ENCODE peak calls at places on chromosomes 13 and 19, in nine cellular contexts. T is GM23248, X is neural progenitor cell, M is PC-3, C is HCT116, R is GM23338, K is fibroblast of lung, A is astrocyte, I is hepatocyte. V is an unnamed sample.

GRCh38 chr13:64278493-64278892 is 2862.8 kb upstream of the PCDH20 start:
- DNase-seq in T (peak), X (no peak), M (peak), C (no peak), R (no peak), K (peak), A (peak), I (no peak), V (peak)

GRCh38 chr13:111554539-111555267 is 234.3 kb downstream of the TEX29 start:
- DNase-seq in T (no peak), X (no peak), M (no peak), C (no peak), R (peak), K (no peak), A (no peak), I (no peak), V (no peak)

GRCh38 chr19:45994456-45994988 is 745 bp upstream of the CCDC61 start:
- DNase-seq in T (peak), X (no peak), M (no peak), C (no peak), R (peak), K (peak), A (no peak), I (no peak), V (no peak)

GRCh38 chr19:12936582-12936981 is 1.8 kb upstream of the CALR start:
- DNase-seq in T (no peak), X (no peak), M (no peak), C (no peak), R (no peak), K (no peak), A (no peak), I (no peak), V (no peak)

GRCh38 chr19:45424191-45425058 is 708 bp upstream of the ERCC1 start:
- DNase-seq in T (peak), X (peak), M (peak), C (peak), R (peak), K (peak), A (peak), I (peak), V (peak)

GRCh38 chr19:35994868-35995654 is at the start of gene SDHAF1:
- DNase-seq in T (peak), X (peak), M (peak), C (peak), R (peak), K (peak), A (peak), I (peak), V (peak)

GRCh38 chr13:51542358-51542972 is 41.8 kb upstream of the WDFY2 start:
- DNase-seq in T (peak), X (peak), M (no peak), C (no peak), R (peak), K (no peak), A (no peak), I (no peak), V (no peak)

GRCh38 chr19:29573486-29573885 is 32.6 kb upstream of the POP4 start:
- DNase-seq in T (no peak), X (no peak), M (no peak), C (no peak), R (no peak), K (no peak), A (no peak), I (no peak), V (no peak)

GRCh38 chr19:40549007-40549708 is 27.5 kb upstream of the SHKBP1 start:
- DNase-seq in T (peak), X (peak), M (peak), C (peak), R (peak), K (peak), A (peak), I (peak), V (peak)

GRCh38 chr13:42969558-42970172 is 22.4 kb downstream of the EPSTI1 start:
- DNase-seq in T (peak), X (peak), M (peak), C (peak), R (peak), K (peak), A (peak), I (peak), V (peak)

GRCh38 chr19:38228005-38228377 is 4.0 kb upstream of the DPF1 start:
- DNase-seq in T (no peak), X (peak), M (no peak), C (no peak), R (peak), K (no peak), A (no peak), I (no peak), V (no peak)

GRCh38 chr19:50728084-50728737 is 5.0 kb downstream of the CLEC11A start:
- DNase-seq in T (peak), X (peak), M (no peak), C (no peak), R (peak), K (peak), A (no peak), I (peak), V (peak)

GRCh38 chr19:39479916-39480315 is 722 bp upstream of the TIMM50 start:
- DNase-seq in T (no peak), X (no peak), M (no peak), C (no peak), R (no peak), K (no peak), A (no peak), I (no peak), V (no peak)

GRCh38 chr19:16376649-16377048 is 52.0 kb downstream of the KLF2 start:
- DNase-seq in T (peak), X (peak), M (peak), C (no peak), R (peak), K (no peak), A (no peak), I (no peak), V (no peak)

GRCh38 chr13:108407495-108407894 is 138.0 kb downstream of the TNFSF13B start:
- DNase-seq in T (no peak), X (no peak), M (no peak), C (no peak), R (no peak), K (no peak), A (no peak), I (no peak), V (no peak)

GRCh38 chr19:47019431-47020041 is at the start of gene NPAS1:
- DNase-seq in T (peak), X (peak), M (no peak), C (no peak), R (peak), K (no peak), A (no peak), I (peak), V (no peak)
- TF ChIP-seq EZH2 in T (no peak), X (no peak), M (no peak), C (no peak), R (no peak), K (no peak), A (no peak), I (no peak), V (no peak)

GRCh38 chr19:55014714-55015113 is 23.4 kb downstream of the GP6 start:
- DNase-seq in T (no peak), X (no peak), M (peak), C (no peak), R (no peak), K (no peak), A (no peak), I (no peak), V (peak)

GRCh38 chr19:55016017-55016416 is 22.0 kb downstream of the GP6 start:
- DNase-seq in T (no peak), X (no peak), M (no peak), C (no peak), R (no peak), K (no peak), A (no peak), I (no peak), V (no peak)

GRCh38 chr19:55012294-55012693 is 25.8 kb downstream of the GP6 start:
- DNase-seq in T (no peak), X (no peak), M (no peak), C (no peak), R (no peak), K (no peak), A (no peak), I (no peak), V (no peak)

GRCh38 chr19:55013596-55013995 is 24.5 kb downstream of the GP6 start:
- DNase-seq in T (no peak), X (no peak), M (no peak), C (no peak), R (no peak), K (no peak), A (no peak), I (no peak), V (no peak)

DNA sequence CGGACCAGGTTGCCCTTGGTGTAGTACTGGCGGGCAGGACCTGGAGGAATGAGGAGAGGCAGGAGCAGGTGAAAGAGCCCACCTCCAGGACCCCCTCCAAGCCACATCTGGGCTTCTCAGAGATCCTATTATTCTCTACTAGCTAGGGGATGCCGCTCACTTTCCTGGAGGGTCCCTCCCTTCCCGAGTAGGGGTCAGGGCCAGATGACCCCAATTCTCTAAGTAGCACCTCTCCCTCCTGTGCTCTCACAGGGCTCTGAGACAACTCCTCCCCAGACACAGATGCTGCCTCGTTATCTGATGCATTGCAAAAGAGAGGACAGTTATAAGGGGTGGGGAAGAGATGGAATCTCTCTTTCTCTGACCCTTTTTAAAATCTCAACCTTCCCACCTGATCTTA is 22.9 kb downstream of the GP6 start:
- DNase-seq in T (no peak), X (peak), M (no peak), C (no peak), R (no peak), K (no peak), A (no peak), I (no peak), V (no peak)
- TF ChIP-seq EZH2 in T (no peak), X (no peak), M (no peak), C (no peak), R (no peak), K (no peak), A (no peak), I (no peak), V (no peak)

GRCh38 chr19:41923045-41923788 is 5.0 kb downstream of the ERFL start:
- DNase-seq in T (no peak), X (no peak), M (no peak), C (no peak), R (no peak), K (no peak), A (no peak), I (no peak), V (no peak)

GRCh38 chr19:41920878-41921277 is 7.4 kb downstream of the ERFL start:
- DNase-seq in T (no peak), X (no peak), M (no peak), C (no peak), R (no peak), K (no peak), A (no peak), I (no peak), V (no peak)

GRCh38 chr19:41922585-41922984 is 5.7 kb downstream of the ERFL start:
- DNase-seq in T (no peak), X (no peak), M (no peak), C (no peak), R (no peak), K (no peak), A (no peak), I (no peak), V (no peak)

GRCh38 chr19:41921280-41922219 is 6.7 kb downstream of the ERFL start:
- DNase-seq in T (no peak), X (no peak), M (no peak), C (no peak), R (no peak), K (no peak), A (no peak), I (no peak), V (no peak)

GRCh38 chr19:41922220-41922576 is 6.1 kb downstream of the ERFL start:
- DNase-seq in T (no peak), X (no peak), M (no peak), C (no peak), R (no peak), K (no peak), A (no peak), I (no peak), V (no peak)
- TF ChIP-seq EZH2 in T (peak), X (peak), M (no peak), C (no peak), R (peak), K (peak), A (no peak), I (no peak), V (peak)

GRCh38 chr19:19211499-19212432 is at the start of gene NCAN:
- DNase-seq in T (no peak), X (peak), M (no peak), C (no peak), R (peak), K (no peak), A (no peak), I (no peak), V (no peak)
- TF ChIP-seq EZH2 in T (no peak), X (no peak), M (no peak), C (no peak), R (no peak), K (no peak), A (no peak), I (no peak), V (no peak)

GRCh38 chr13:27927444-27928352 is 7.9 kb downstream of the PDX1 start:
- DNase-seq in T (no peak), X (peak), M (no peak), C (no peak), R (peak), K (no peak), A (no peak), I (no peak), V (no peak)
- TF ChIP-seq EZH2 in T (no peak), X (peak), M (no peak), C (no peak), R (peak), K (peak), A (peak), I (peak), V (peak)

GRCh38 chr13:50127726-50128291 is 112.6 kb downstream of the KCNRG start:
- DNase-seq in T (no peak), X (peak), M (no peak), C (no peak), R (peak), K (no peak), A (no peak), I (peak), V (no peak)
- TF ChIP-seq EZH2 in T (no peak), X (peak), M (no peak), C (no peak), R (peak), K (no peak), A (no peak), I (no peak), V (no peak)

GRCh38 chr19:18225702-18226468 is at the start of gene PDE4C:
- DNase-seq in T (peak), X (peak), M (no peak), C (no peak), R (peak), K (no peak), A (no peak), I (no peak), V (peak)

GRCh38 chr19:18226956-18227780 is 930 bp upstream of the PDE4C start:
- DNase-seq in T (no peak), X (no peak), M (no peak), C (no peak), R (no peak), K (no peak), A (no peak), I (no peak), V (no peak)

GRCh38 chr19:18224525-18225354 is 1.5 kb downstream of the PDE4C start:
- DNase-seq in T (peak), X (peak), M (peak), C (peak), R (peak), K (peak), A (peak), I (peak), V (peak)

GRCh38 chr19:18223860-18224524 is 2.2 kb downstream of the PDE4C start:
- DNase-seq in T (no peak), X (peak), M (peak), C (peak), R (peak), K (no peak), A (no peak), I (peak), V (peak)

GRCh38 chr19:18225355-18225701 is 910 bp downstream of the PDE4C start:
- DNase-seq in T (no peak), X (no peak), M (no peak), C (no peak), R (no peak), K (no peak), A (no peak), I (no peak), V (no peak)
- TF ChIP-seq EZH2 in T (no peak), X (peak), M (no peak), C (no peak), R (peak), K (peak), A (no peak), I (peak), V (no peak)

GRCh38 chr13:61413572-61413971 is 2.1 kb downstream of the PCDH20 start:
- DNase-seq in T (no peak), X (peak), M (no peak), C (no peak), R (peak), K (no peak), A (no peak), I (peak), V (no peak)
- TF ChIP-seq EZH2 in T (no peak), X (peak), M (no peak), C (no peak), R (peak), K (no peak), A (no peak), I (no peak), V (no peak)

DNA sequence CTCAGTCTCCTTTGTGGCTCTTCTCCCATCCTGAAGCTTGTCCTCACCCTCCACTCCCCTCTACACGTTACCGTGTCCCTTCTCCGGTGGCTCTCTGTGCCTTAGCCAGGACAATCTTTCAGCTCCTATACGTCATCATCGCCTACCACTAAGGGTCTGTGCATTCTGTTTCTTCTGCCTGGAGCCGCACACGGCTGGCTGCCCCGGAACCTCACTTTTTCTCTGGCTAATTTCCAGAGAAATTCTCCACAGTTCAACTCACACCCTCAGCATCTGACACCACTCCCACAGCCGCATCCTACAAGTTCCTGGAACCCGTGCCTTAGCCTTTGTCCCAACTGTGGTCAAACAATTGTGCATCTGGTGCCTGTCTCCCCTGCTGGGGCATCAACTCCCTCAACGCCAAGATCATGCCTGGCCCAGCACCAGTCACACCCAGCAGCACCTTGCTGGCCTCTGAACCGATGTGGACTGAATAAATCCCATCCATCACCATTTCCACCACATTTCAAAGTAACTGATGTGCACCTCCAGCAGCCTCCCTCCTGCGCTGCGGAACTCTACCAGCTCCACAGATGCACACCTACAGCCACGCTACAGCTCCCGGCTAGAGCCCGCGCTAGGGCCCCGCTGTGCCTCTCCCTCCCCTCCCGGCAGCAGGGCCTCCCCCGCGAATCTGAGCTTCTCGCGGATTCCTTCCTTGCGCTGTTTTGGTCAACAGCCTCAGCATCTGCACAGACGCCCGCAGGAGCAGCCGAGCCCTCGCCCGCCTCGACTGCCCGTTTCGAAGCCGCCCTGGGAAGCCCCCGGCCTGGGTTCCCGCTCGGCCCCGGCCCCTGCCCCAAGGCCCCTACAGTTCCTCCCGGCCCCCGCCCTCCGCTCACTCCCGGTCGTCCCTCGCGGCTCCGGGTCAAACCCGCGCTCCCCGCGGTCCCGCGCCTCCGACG is 689 bp downstream of the DCUN1D2 start:
- DNase-seq in T (peak), X (no peak), M (peak), C (no peak), R (peak), K (peak), A (peak), I (peak), V (peak)
- TF ChIP-seq EZH2 in T (no peak), X (no peak), M (no peak), C (no peak), R (no peak), K (no peak), A (no peak), I (no peak), V (no peak)

GRCh38 chr19:33301011-33301899 is 1.1 kb downstream of the CEBPA start:
- DNase-seq in T (peak), X (peak), M (no peak), C (no peak), R (peak), K (no peak), A (no peak), I (no peak), V (no peak)
- TF ChIP-seq EZH2 in T (no peak), X (peak), M (no peak), C (no peak), R (peak), K (peak), A (peak), I (no peak), V (peak)

V was measured in endothelial cell of umbilical vein.